ENCODE peak calls at places on chromosomes 6 and 20, in ten cellular contexts. F, Y, O, Z, D, U, H, G, T and R are unnamed samples.

GRCh38 chr6:83708970-83709747 is at the start of gene SNAP91:
- DNase-seq in H (peak), F (no peak), U (no peak), G (no peak), O (peak), Y (no peak), T (no peak), Z (peak), D (peak), R (no peak)

GRCh38 chr6:52340603-52340880 is 21.4 kb upstream of the PAQR8 start:
- DNase-seq in D (no peak), U (no peak), Y (no peak), Z (no peak), F (no peak), T (no peak), G (no peak), H (no peak), O (no peak), R (no peak)

GRCh38 chr6:67933278-67933677 is 701.8 kb upstream of the ADGRB3 start:
- DNase-seq in T (no peak), O (peak), Y (no peak), U (no peak), F (no peak), H (no peak), D (no peak), G (no peak), Z (peak), R (no peak)

GRCh38 chr6:93751969-93752368 is 332.6 kb upstream of the EPHA7 start:
- DNase-seq in Y (no peak), D (no peak), H (no peak), F (no peak), O (no peak), Z (no peak), U (no peak), G (no peak), T (no peak), R (no peak)

GRCh38 chr6:136790411-136791295 is 1.6 kb downstream of the MAP3K5 start:
- DNase-seq in Z (no peak), D (no peak), F (no peak), G (no peak), H (peak), O (no peak), Y (no peak), T (no peak), U (no peak), R (no peak)

GRCh38 chr6:170365581-170365980 is 59.0 kb downstream of the FAM120B start:
- DNase-seq in O (no peak), D (no peak), G (no peak), U (no peak), T (no peak), Z (no peak), F (no peak), Y (no peak), H (no peak), R (no peak)

GRCh38 chr6:111805511-111806181 is 67.6 kb downstream of the FYN start:
- DNase-seq in F (no peak), U (no peak), T (peak), Z (peak), Y (peak), O (no peak), H (peak), G (no peak), D (peak), R (no peak)

GRCh38 chr20:37937686-37938085 is 34.8 kb downstream of the VSTM2L start:
- DNase-seq in F (no peak), D (no peak), T (no peak), G (no peak), U (no peak), Y (no peak), O (no peak), H (no peak), Z (no peak), R (no peak)

GRCh38 chr6:2818593-2818992 is 23.1 kb downstream of the SERPINB1 start:
- DNase-seq in F (no peak), G (no peak), D (peak), U (peak), Z (no peak), T (no peak), O (no peak), H (peak), Y (no peak), R (no peak)